ENCODE peak calls at places on chromosomes 13 and 19, in ten cellular contexts. One of them, this sample, is unnamed. For H3K4me1 and H3K9me3, the result is how much of the 10 kb centered on the place peaks cover.

GRCh38 chr13:56755181-56755580 is 385.5 kb upstream of the PRR20A start:
- DNase-seq in mucosa of descending colon: no peak
- DNase-seq in colonic mucosa: no peak
- DNase-seq in ascending aorta: no peak
- DNase-seq in body of pancreas: no peak
- DNase-seq in A673: peak
- DNase-seq in esophagus squamous epithelium: no peak
- DNase-seq in tibial nerve: no peak
- DNase-seq in PC-3: peak
- DNase-seq in CD4-positive, alpha-beta memory T cell: no peak
- DNase-seq in this sample: no peak

GRCh38 chr13:38044067-38044466 is 174.5 kb upstream of the TRPC4 start:
- DNase-seq in mucosa of descending colon: no peak
- DNase-seq in colonic mucosa: no peak
- DNase-seq in ascending aorta: no peak
- DNase-seq in body of pancreas: no peak
- DNase-seq in A673: no peak
- DNase-seq in esophagus squamous epithelium: no peak
- DNase-seq in tibial nerve: no peak
- DNase-seq in PC-3: no peak
- DNase-seq in CD4-positive, alpha-beta memory T cell: no peak
- DNase-seq in this sample: no peak

GRCh38 chr13:53121131-53121773 is 92.6 kb downstream of the OLFM4 start:
- DNase-seq in mucosa of descending colon: no peak
- DNase-seq in colonic mucosa: no peak
- DNase-seq in ascending aorta: no peak
- DNase-seq in body of pancreas: no peak
- DNase-seq in A673: no peak
- DNase-seq in esophagus squamous epithelium: no peak
- DNase-seq in tibial nerve: no peak
- DNase-seq in PC-3: no peak
- DNase-seq in CD4-positive, alpha-beta memory T cell: no peak
- DNase-seq in this sample: no peak

GRCh38 chr19:409515-410242 is 732 bp upstream of the C2CD4C start:
- DNase-seq in mucosa of descending colon: no peak
- DNase-seq in colonic mucosa: no peak
- DNase-seq in ascending aorta: no peak
- DNase-seq in body of pancreas: peak
- DNase-seq in A673: peak
- DNase-seq in esophagus squamous epithelium: no peak
- DNase-seq in tibial nerve: peak
- DNase-seq in PC-3: no peak
- DNase-seq in CD4-positive, alpha-beta memory T cell: peak
- DNase-seq in this sample: no peak

GRCh38 chr13:51557875-51558604 is 26.2 kb upstream of the WDFY2 start:
- DNase-seq in mucosa of descending colon: no peak
- DNase-seq in colonic mucosa: no peak
- DNase-seq in ascending aorta: no peak
- DNase-seq in body of pancreas: no peak
- DNase-seq in A673: peak
- DNase-seq in esophagus squamous epithelium: no peak
- DNase-seq in tibial nerve: no peak
- DNase-seq in PC-3: peak
- DNase-seq in CD4-positive, alpha-beta memory T cell: no peak
- DNase-seq in this sample: no peak

GRCh38 chr19:17450264-17451075 is 2.0 kb upstream of the TMEM221 start:
- DNase-seq in mucosa of descending colon: no peak
- DNase-seq in colonic mucosa: no peak
- DNase-seq in ascending aorta: no peak
- DNase-seq in body of pancreas: no peak
- DNase-seq in A673: no peak
- DNase-seq in esophagus squamous epithelium: no peak
- DNase-seq in tibial nerve: no peak
- DNase-seq in PC-3: peak
- DNase-seq in CD4-positive, alpha-beta memory T cell: no peak
- DNase-seq in this sample: no peak

GRCh38 chr13:85798999-85799646 is at the start of gene SLITRK6:
- DNase-seq in mucosa of descending colon: no peak
- DNase-seq in colonic mucosa: peak
- DNase-seq in ascending aorta: no peak
- DNase-seq in body of pancreas: no peak
- DNase-seq in A673: peak
- DNase-seq in esophagus squamous epithelium: no peak
- DNase-seq in tibial nerve: no peak
- DNase-seq in PC-3: peak
- DNase-seq in CD4-positive, alpha-beta memory T cell: no peak
- DNase-seq in this sample: no peak

GRCh38 chr13:77779461-77780272 is 82.2 kb downstream of the SLAIN1 start:
- DNase-seq in mucosa of descending colon: no peak
- DNase-seq in colonic mucosa: peak
- DNase-seq in ascending aorta: no peak
- DNase-seq in body of pancreas: peak
- DNase-seq in A673: peak
- DNase-seq in esophagus squamous epithelium: no peak
- DNase-seq in tibial nerve: no peak
- DNase-seq in PC-3: peak
- DNase-seq in CD4-positive, alpha-beta memory T cell: peak
- DNase-seq in this sample: peak

GRCh38 chr13:52127783-52128702 is 830 bp downstream of the NEK5 start:
- DNase-seq in mucosa of descending colon: peak
- DNase-seq in colonic mucosa: peak
- DNase-seq in ascending aorta: no peak
- DNase-seq in body of pancreas: peak
- DNase-seq in A673: peak
- DNase-seq in esophagus squamous epithelium: no peak
- DNase-seq in tibial nerve: no peak
- DNase-seq in PC-3: peak
- DNase-seq in CD4-positive, alpha-beta memory T cell: peak
- DNase-seq in this sample: peak

GRCh38 chr13:112638157-112638750 is 50.3 kb upstream of the TUBGCP3 start:
- DNase-seq in mucosa of descending colon: no peak
- DNase-seq in colonic mucosa: no peak
- DNase-seq in ascending aorta: no peak
- DNase-seq in body of pancreas: no peak
- DNase-seq in A673: no peak
- DNase-seq in esophagus squamous epithelium: no peak
- DNase-seq in tibial nerve: no peak
- DNase-seq in PC-3: peak
- DNase-seq in CD4-positive, alpha-beta memory T cell: no peak
- DNase-seq in this sample: peak

DNA sequence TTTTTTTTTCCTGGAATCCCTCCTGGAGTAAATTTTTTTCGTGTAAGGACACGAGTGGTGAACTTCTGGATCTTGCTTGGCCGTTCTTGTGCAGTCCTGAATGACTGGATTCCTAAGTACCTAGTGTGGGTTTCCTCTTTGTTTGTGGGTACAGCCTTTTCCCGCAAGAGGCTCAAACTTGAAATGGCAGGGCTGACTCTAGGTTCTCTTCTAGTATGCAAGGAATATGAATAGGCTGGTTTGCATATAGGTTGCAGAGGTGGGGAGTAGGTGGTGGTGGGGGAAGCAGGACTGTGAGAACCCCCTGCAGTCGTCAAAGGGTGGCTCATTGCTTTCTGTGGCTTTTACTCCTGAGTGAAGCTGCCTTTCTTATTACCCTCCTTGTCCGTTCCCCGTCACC is 13.6 kb downstream of the UBAC2 start:
- DNase-seq in mucosa of descending colon: no peak
- DNase-seq in colonic mucosa: no peak
- DNase-seq in ascending aorta: no peak
- DNase-seq in body of pancreas: no peak
- DNase-seq in A673: no peak
- DNase-seq in esophagus squamous epithelium: no peak
- DNase-seq in tibial nerve: no peak
- DNase-seq in PC-3: no peak
- DNase-seq in CD4-positive, alpha-beta memory T cell: no peak
- DNase-seq in this sample: no peak
- H3K4me1 ChIP-seq in mucosa of descending colon: under half
- H3K4me1 ChIP-seq in colonic mucosa: under half
- H3K4me1 ChIP-seq in ascending aorta: under half
- H3K4me1 ChIP-seq in body of pancreas: under half
- H3K4me1 ChIP-seq in A673: under half
- H3K4me1 ChIP-seq in esophagus squamous epithelium: half or more
- H3K4me1 ChIP-seq in tibial nerve: under half
- H3K4me1 ChIP-seq in PC-3: under half
- H3K4me1 ChIP-seq in CD4-positive, alpha-beta memory T cell: half or more
- H3K4me1 ChIP-seq in this sample: under half

DNA sequence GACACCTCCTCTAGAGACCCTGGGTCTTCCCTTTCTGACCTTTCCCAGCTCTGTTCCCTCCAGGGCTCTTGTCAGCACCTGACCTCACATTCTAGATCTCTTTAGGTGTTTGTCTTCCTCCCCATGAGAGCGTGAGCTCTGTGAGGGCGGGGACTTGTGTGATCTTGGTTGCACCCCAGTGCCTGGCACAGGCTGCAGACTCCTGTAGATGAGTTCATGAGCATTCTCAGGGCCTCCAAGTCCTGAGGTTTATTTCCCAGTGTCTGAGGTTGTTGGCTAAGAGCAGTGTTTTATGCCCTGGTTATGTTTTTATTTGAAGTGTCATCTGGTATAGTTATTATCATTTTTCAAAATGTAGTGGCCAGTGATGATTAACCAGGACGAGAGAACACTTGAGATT is 596 bp downstream of the CEACAM4 start:
- DNase-seq in mucosa of descending colon: no peak
- DNase-seq in colonic mucosa: no peak
- DNase-seq in ascending aorta: no peak
- DNase-seq in body of pancreas: no peak
- DNase-seq in A673: no peak
- DNase-seq in esophagus squamous epithelium: no peak
- DNase-seq in tibial nerve: no peak
- DNase-seq in PC-3: no peak
- DNase-seq in CD4-positive, alpha-beta memory T cell: no peak
- DNase-seq in this sample: no peak
- H3K9me3 ChIP-seq in mucosa of descending colon: under half
- H3K9me3 ChIP-seq in colonic mucosa: under half
- H3K9me3 ChIP-seq in ascending aorta: under half
- H3K9me3 ChIP-seq in body of pancreas: under half
- H3K9me3 ChIP-seq in A673: under half
- H3K9me3 ChIP-seq in esophagus squamous epithelium: under half
- H3K9me3 ChIP-seq in tibial nerve: under half
- H3K9me3 ChIP-seq in PC-3: under half
- H3K9me3 ChIP-seq in CD4-positive, alpha-beta memory T cell: under half
- H3K9me3 ChIP-seq in this sample: under half

GRCh38 chr19:40806385-40807146 is 7.6 kb downstream of the EGLN2 start:
- DNase-seq in mucosa of descending colon: peak
- DNase-seq in colonic mucosa: peak
- DNase-seq in ascending aorta: peak
- DNase-seq in body of pancreas: no peak
- DNase-seq in A673: peak
- DNase-seq in esophagus squamous epithelium: peak
- DNase-seq in tibial nerve: peak
- DNase-seq in PC-3: no peak
- DNase-seq in CD4-positive, alpha-beta memory T cell: peak
- DNase-seq in this sample: peak

GRCh38 chr19:40808497-40808896 is 9.5 kb downstream of the EGLN2 start:
- DNase-seq in mucosa of descending colon: no peak
- DNase-seq in colonic mucosa: no peak
- DNase-seq in ascending aorta: no peak
- DNase-seq in body of pancreas: no peak
- DNase-seq in A673: no peak
- DNase-seq in esophagus squamous epithelium: no peak
- DNase-seq in tibial nerve: no peak
- DNase-seq in PC-3: no peak
- DNase-seq in CD4-positive, alpha-beta memory T cell: no peak
- DNase-seq in this sample: no peak

GRCh38 chr19:40807147-40808020 is 8.4 kb downstream of the EGLN2 start:
- DNase-seq in mucosa of descending colon: no peak
- DNase-seq in colonic mucosa: peak
- DNase-seq in ascending aorta: no peak
- DNase-seq in body of pancreas: no peak
- DNase-seq in A673: no peak
- DNase-seq in esophagus squamous epithelium: no peak
- DNase-seq in tibial nerve: no peak
- DNase-seq in PC-3: peak
- DNase-seq in CD4-positive, alpha-beta memory T cell: no peak
- DNase-seq in this sample: no peak

GRCh38 chr19:40809358-40810086 is 10.5 kb downstream of the EGLN2 start:
- DNase-seq in mucosa of descending colon: no peak
- DNase-seq in colonic mucosa: no peak
- DNase-seq in ascending aorta: no peak
- DNase-seq in body of pancreas: no peak
- DNase-seq in A673: no peak
- DNase-seq in esophagus squamous epithelium: no peak
- DNase-seq in tibial nerve: no peak
- DNase-seq in PC-3: no peak
- DNase-seq in CD4-positive, alpha-beta memory T cell: no peak
- DNase-seq in this sample: no peak

GRCh38 chr19:40808021-40808325 is 9.0 kb downstream of the EGLN2 start:
- DNase-seq in mucosa of descending colon: no peak
- DNase-seq in colonic mucosa: no peak
- DNase-seq in ascending aorta: no peak
- DNase-seq in body of pancreas: no peak
- DNase-seq in A673: no peak
- DNase-seq in esophagus squamous epithelium: no peak
- DNase-seq in tibial nerve: no peak
- DNase-seq in PC-3: no peak
- DNase-seq in CD4-positive, alpha-beta memory T cell: no peak
- DNase-seq in this sample: no peak
- H3K4me1 ChIP-seq in mucosa of descending colon: under half
- H3K4me1 ChIP-seq in colonic mucosa: under half
- H3K4me1 ChIP-seq in ascending aorta: under half
- H3K4me1 ChIP-seq in body of pancreas: half or more
- H3K4me1 ChIP-seq in A673: under half
- H3K4me1 ChIP-seq in esophagus squamous epithelium: half or more
- H3K4me1 ChIP-seq in tibial nerve: half or more
- H3K4me1 ChIP-seq in PC-3: under half
- H3K4me1 ChIP-seq in CD4-positive, alpha-beta memory T cell: half or more
- H3K4me1 ChIP-seq in this sample: half or more

GRCh38 chr19:9296336-9296735 is 13.3 kb downstream of the ZNF699 start:
- DNase-seq in mucosa of descending colon: no peak
- DNase-seq in colonic mucosa: no peak
- DNase-seq in ascending aorta: no peak
- DNase-seq in body of pancreas: no peak
- DNase-seq in A673: no peak
- DNase-seq in esophagus squamous epithelium: no peak
- DNase-seq in tibial nerve: no peak
- DNase-seq in PC-3: no peak
- DNase-seq in CD4-positive, alpha-beta memory T cell: no peak
- DNase-seq in this sample: no peak
- H3K9me3 ChIP-seq in mucosa of descending colon: half or more
- H3K9me3 ChIP-seq in colonic mucosa: under half
- H3K9me3 ChIP-seq in ascending aorta: half or more
- H3K9me3 ChIP-seq in body of pancreas: under half
- H3K9me3 ChIP-seq in A673: half or more
- H3K9me3 ChIP-seq in esophagus squamous epithelium: half or more
- H3K9me3 ChIP-seq in tibial nerve: half or more
- H3K9me3 ChIP-seq in PC-3: half or more
- H3K9me3 ChIP-seq in CD4-positive, alpha-beta memory T cell: half or more
- H3K9me3 ChIP-seq in this sample: half or more

GRCh38 chr19:55678121-55678671 is 3.2 kb downstream of the EPN1 start:
- DNase-seq in mucosa of descending colon: peak
- DNase-seq in colonic mucosa: no peak
- DNase-seq in ascending aorta: peak
- DNase-seq in body of pancreas: no peak
- DNase-seq in A673: no peak
- DNase-seq in esophagus squamous epithelium: peak
- DNase-seq in tibial nerve: no peak
- DNase-seq in PC-3: no peak
- DNase-seq in CD4-positive, alpha-beta memory T cell: no peak
- DNase-seq in this sample: peak
- H3K4me1 ChIP-seq in mucosa of descending colon: half or more
- H3K4me1 ChIP-seq in colonic mucosa: under half
- H3K4me1 ChIP-seq in ascending aorta: under half
- H3K4me1 ChIP-seq in body of pancreas: half or more
- H3K4me1 ChIP-seq in A673: under half
- H3K4me1 ChIP-seq in esophagus squamous epithelium: half or more
- H3K4me1 ChIP-seq in tibial nerve: under half
- H3K4me1 ChIP-seq in PC-3: under half
- H3K4me1 ChIP-seq in CD4-positive, alpha-beta memory T cell: half or more
- H3K4me1 ChIP-seq in this sample: under half

GRCh38 chr19:49383598-49383997 is 4.5 kb upstream of the KASH5 start:
- DNase-seq in mucosa of descending colon: no peak
- DNase-seq in colonic mucosa: no peak
- DNase-seq in ascending aorta: no peak
- DNase-seq in body of pancreas: no peak
- DNase-seq in A673: no peak
- DNase-seq in esophagus squamous epithelium: no peak
- DNase-seq in tibial nerve: no peak
- DNase-seq in PC-3: no peak
- DNase-seq in CD4-positive, alpha-beta memory T cell: no peak
- DNase-seq in this sample: no peak
- H3K9me3 ChIP-seq in mucosa of descending colon: under half
- H3K9me3 ChIP-seq in colonic mucosa: under half
- H3K9me3 ChIP-seq in ascending aorta: under half
- H3K9me3 ChIP-seq in body of pancreas: under half
- H3K9me3 ChIP-seq in A673: under half
- H3K9me3 ChIP-seq in esophagus squamous epithelium: under half
- H3K9me3 ChIP-seq in tibial nerve: under half
- H3K9me3 ChIP-seq in PC-3: under half
- H3K9me3 ChIP-seq in CD4-positive, alpha-beta memory T cell: under half
- H3K9me3 ChIP-seq in this sample: under half